ENCODE peak calls at places on chromosomes 4 and X, in six cellular contexts. One of them, this sample, is unnamed.

GRCh38 chr4:100548209-100548579 is 30.4 kb upstream of the EMCN start:
- DNase-seq in transverse colon: no peak
- DNase-seq in astrocyte: no peak
- DNase-seq in astrocyte of the spinal cord: no peak
- DNase-seq in cardiac muscle cell: no peak
- DNase-seq in cardiac fibroblast: no peak
- DNase-seq in this sample: no peak

GRCh38 chr4:74320559-74321118 is 12.4 kb downstream of the EPGN start:
- DNase-seq in transverse colon: peak
- DNase-seq in cardiac fibroblast: peak
- DNase-seq in cardiac muscle cell: peak
- DNase-seq in astrocyte of the spinal cord: peak
- DNase-seq in astrocyte: peak
- DNase-seq in this sample: peak

GRCh38 chrX:65874110-65874509 is 165.8 kb downstream of the VSIG4 start:
- DNase-seq in cardiac fibroblast: no peak
- DNase-seq in transverse colon: no peak
- DNase-seq in cardiac muscle cell: no peak
- DNase-seq in astrocyte: no peak
- DNase-seq in astrocyte of the spinal cord: no peak
- DNase-seq in this sample: no peak

GRCh38 chr4:38820329-38821061 is 15.9 kb upstream of the TLR1 start:
- DNase-seq in cardiac muscle cell: no peak
- DNase-seq in transverse colon: no peak
- DNase-seq in cardiac fibroblast: no peak
- DNase-seq in astrocyte: no peak
- DNase-seq in astrocyte of the spinal cord: no peak
- DNase-seq in this sample: no peak

GRCh38 chr4:52568351-52568750 is 90.8 kb downstream of the USP46 start:
- DNase-seq in astrocyte: no peak
- DNase-seq in transverse colon: no peak
- DNase-seq in astrocyte of the spinal cord: no peak
- DNase-seq in cardiac muscle cell: no peak
- DNase-seq in cardiac fibroblast: no peak
- DNase-seq in this sample: no peak

GRCh38 chr4:8435656-8436121 is 4.8 kb downstream of the ACOX3 start:
- DNase-seq in transverse colon: peak
- DNase-seq in cardiac fibroblast: peak
- DNase-seq in astrocyte of the spinal cord: no peak
- DNase-seq in astrocyte: no peak
- DNase-seq in cardiac muscle cell: peak
- DNase-seq in this sample: no peak

GRCh38 chrX:134886201-134886600 is 104.6 kb upstream of the SMIM10 start:
- DNase-seq in astrocyte of the spinal cord: no peak
- DNase-seq in transverse colon: no peak
- DNase-seq in cardiac muscle cell: peak
- DNase-seq in cardiac fibroblast: peak
- DNase-seq in astrocyte: no peak
- DNase-seq in this sample: no peak

GRCh38 chr4:82354788-82355187 is 19.0 kb downstream of the HNRNPD start:
- DNase-seq in astrocyte of the spinal cord: no peak
- DNase-seq in cardiac fibroblast: no peak
- DNase-seq in cardiac muscle cell: no peak
- DNase-seq in astrocyte: no peak
- DNase-seq in transverse colon: no peak
- DNase-seq in this sample: no peak

GRCh38 chr4:65007841-65008439 is 598.7 kb upstream of the TECRL start:
- DNase-seq in cardiac fibroblast: peak
- DNase-seq in cardiac muscle cell: peak
- DNase-seq in astrocyte: peak
- DNase-seq in transverse colon: no peak
- DNase-seq in astrocyte of the spinal cord: peak
- DNase-seq in this sample: no peak

GRCh38 chrX:13837290-13837745 is 20.4 kb upstream of the GPM6B start:
- DNase-seq in cardiac muscle cell: no peak
- DNase-seq in transverse colon: no peak
- DNase-seq in astrocyte: no peak
- DNase-seq in cardiac fibroblast: peak
- DNase-seq in astrocyte of the spinal cord: peak
- DNase-seq in this sample: no peak

GRCh38 chr4:31194823-31195222 is 474.7 kb downstream of the PCDH7 start:
- DNase-seq in astrocyte: no peak
- DNase-seq in cardiac fibroblast: no peak
- DNase-seq in astrocyte of the spinal cord: no peak
- DNase-seq in cardiac muscle cell: no peak
- DNase-seq in transverse colon: no peak
- DNase-seq in this sample: no peak

GRCh38 chrX:63746715-63747114 is 38.3 kb downstream of the ARHGEF9 start:
- DNase-seq in transverse colon: no peak
- DNase-seq in astrocyte of the spinal cord: no peak
- DNase-seq in cardiac fibroblast: no peak
- DNase-seq in cardiac muscle cell: no peak
- DNase-seq in astrocyte: no peak
- DNase-seq in this sample: no peak

GRCh38 chr4:136392576-136392975 is 1139.7 kb downstream of the PCDH18 start:
- DNase-seq in transverse colon: no peak
- DNase-seq in astrocyte: peak
- DNase-seq in astrocyte of the spinal cord: peak
- DNase-seq in cardiac fibroblast: no peak
- DNase-seq in cardiac muscle cell: no peak
- DNase-seq in this sample: peak

GRCh38 chr4:114539985-114540384 is 58.6 kb upstream of the UGT8 start:
- DNase-seq in cardiac fibroblast: no peak
- DNase-seq in astrocyte of the spinal cord: no peak
- DNase-seq in astrocyte: no peak
- DNase-seq in cardiac muscle cell: no peak
- DNase-seq in transverse colon: no peak
- DNase-seq in this sample: no peak

GRCh38 chr4:23856630-23857029 is 33.2 kb downstream of the PPARGC1A start:
- DNase-seq in cardiac muscle cell: peak
- DNase-seq in cardiac fibroblast: peak
- DNase-seq in astrocyte of the spinal cord: no peak
- DNase-seq in transverse colon: peak
- DNase-seq in astrocyte: peak
- DNase-seq in this sample: no peak

GRCh38 chr4:183987987-183988392 is 82.9 kb downstream of the STOX2 start:
- DNase-seq in astrocyte of the spinal cord: peak
- DNase-seq in cardiac muscle cell: peak
- DNase-seq in astrocyte: peak
- DNase-seq in transverse colon: peak
- DNase-seq in cardiac fibroblast: peak
- DNase-seq in this sample: peak

GRCh38 chr4:74967324-74967723 is 34.4 kb downstream of the PARM1 start:
- DNase-seq in astrocyte: no peak
- DNase-seq in transverse colon: no peak
- DNase-seq in cardiac fibroblast: no peak
- DNase-seq in cardiac muscle cell: no peak
- DNase-seq in astrocyte of the spinal cord: no peak
- DNase-seq in this sample: no peak

GRCh38 chr4:94536049-94536448 is 84.3 kb downstream of the PDLIM5 start:
- DNase-seq in astrocyte: no peak
- DNase-seq in cardiac muscle cell: no peak
- DNase-seq in transverse colon: no peak
- DNase-seq in astrocyte of the spinal cord: no peak
- DNase-seq in cardiac fibroblast: no peak
- DNase-seq in this sample: no peak

GRCh38 chr4:56681158-56681848 is at the start of gene HOPX:
- DNase-seq in transverse colon: peak
- DNase-seq in astrocyte of the spinal cord: peak
- DNase-seq in cardiac fibroblast: peak
- DNase-seq in cardiac muscle cell: peak
- DNase-seq in astrocyte: peak
- DNase-seq in this sample: peak

GRCh38 chr4:136931771-136932170 is 600.5 kb downstream of the PCDH18 start:
- DNase-seq in astrocyte: peak
- DNase-seq in astrocyte of the spinal cord: no peak
- DNase-seq in cardiac fibroblast: peak
- DNase-seq in cardiac muscle cell: no peak
- DNase-seq in transverse colon: no peak
- DNase-seq in this sample: no peak

GRCh38 chrX:119758682-119759332 is 419 bp downstream of the SOWAHD start:
- DNase-seq in cardiac muscle cell: no peak
- DNase-seq in transverse colon: peak
- DNase-seq in cardiac fibroblast: no peak
- DNase-seq in astrocyte of the spinal cord: no peak
- DNase-seq in astrocyte: no peak
- DNase-seq in this sample: no peak

GRCh38 chrX:10157545-10157944 is 770 bp downstream of the CLCN4 start:
- DNase-seq in cardiac fibroblast: peak
- DNase-seq in transverse colon: no peak
- DNase-seq in astrocyte: peak
- DNase-seq in astrocyte of the spinal cord: peak
- DNase-seq in cardiac muscle cell: peak
- DNase-seq in this sample: no peak

GRCh38 chrX:51891821-51892551 is 1.4 kb upstream of the MAGED1 start:
- DNase-seq in transverse colon: no peak
- DNase-seq in astrocyte of the spinal cord: peak
- DNase-seq in cardiac fibroblast: peak
- DNase-seq in astrocyte: peak
- DNase-seq in cardiac muscle cell: peak
- DNase-seq in this sample: no peak

GRCh38 chr4:97866821-97867556 is 276.3 kb downstream of the STPG2 start:
- DNase-seq in astrocyte: no peak
- DNase-seq in astrocyte of the spinal cord: no peak
- DNase-seq in cardiac muscle cell: no peak
- DNase-seq in cardiac fibroblast: no peak
- DNase-seq in transverse colon: no peak
- DNase-seq in this sample: peak

DNA sequence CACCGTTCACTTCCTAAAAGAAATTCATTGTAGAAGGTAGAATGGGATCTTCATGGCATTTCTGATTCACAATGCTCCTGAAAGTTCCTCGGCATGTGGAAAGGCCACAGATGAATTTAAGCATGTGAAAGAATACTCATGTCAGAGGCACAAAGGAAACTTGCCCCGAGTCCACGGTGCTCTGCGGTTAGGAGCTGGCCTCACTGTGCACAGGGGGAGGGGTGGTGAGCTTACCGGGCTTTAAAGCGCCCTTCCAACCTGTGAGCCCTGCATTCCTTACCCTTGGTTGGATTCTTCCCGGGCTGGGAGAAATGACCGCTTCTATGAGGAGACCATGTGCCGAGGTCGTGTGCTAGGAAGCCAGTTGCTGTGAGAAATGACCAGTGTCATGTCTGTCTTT is 9.3 kb downstream of the TKTL1 start:
- DNase-seq in transverse colon: no peak
- DNase-seq in astrocyte: peak
- DNase-seq in astrocyte of the spinal cord: no peak
- DNase-seq in cardiac fibroblast: no peak
- DNase-seq in cardiac muscle cell: no peak
- DNase-seq in this sample: no peak
- TF ChIP-seq CTCF in transverse colon: no peak
- TF ChIP-seq CTCF in astrocyte: no peak
- TF ChIP-seq CTCF in astrocyte of the spinal cord: no peak
- TF ChIP-seq CTCF in cardiac fibroblast: no peak
- TF ChIP-seq CTCF in cardiac muscle cell: no peak
- TF ChIP-seq CTCF in this sample: no peak

DNA sequence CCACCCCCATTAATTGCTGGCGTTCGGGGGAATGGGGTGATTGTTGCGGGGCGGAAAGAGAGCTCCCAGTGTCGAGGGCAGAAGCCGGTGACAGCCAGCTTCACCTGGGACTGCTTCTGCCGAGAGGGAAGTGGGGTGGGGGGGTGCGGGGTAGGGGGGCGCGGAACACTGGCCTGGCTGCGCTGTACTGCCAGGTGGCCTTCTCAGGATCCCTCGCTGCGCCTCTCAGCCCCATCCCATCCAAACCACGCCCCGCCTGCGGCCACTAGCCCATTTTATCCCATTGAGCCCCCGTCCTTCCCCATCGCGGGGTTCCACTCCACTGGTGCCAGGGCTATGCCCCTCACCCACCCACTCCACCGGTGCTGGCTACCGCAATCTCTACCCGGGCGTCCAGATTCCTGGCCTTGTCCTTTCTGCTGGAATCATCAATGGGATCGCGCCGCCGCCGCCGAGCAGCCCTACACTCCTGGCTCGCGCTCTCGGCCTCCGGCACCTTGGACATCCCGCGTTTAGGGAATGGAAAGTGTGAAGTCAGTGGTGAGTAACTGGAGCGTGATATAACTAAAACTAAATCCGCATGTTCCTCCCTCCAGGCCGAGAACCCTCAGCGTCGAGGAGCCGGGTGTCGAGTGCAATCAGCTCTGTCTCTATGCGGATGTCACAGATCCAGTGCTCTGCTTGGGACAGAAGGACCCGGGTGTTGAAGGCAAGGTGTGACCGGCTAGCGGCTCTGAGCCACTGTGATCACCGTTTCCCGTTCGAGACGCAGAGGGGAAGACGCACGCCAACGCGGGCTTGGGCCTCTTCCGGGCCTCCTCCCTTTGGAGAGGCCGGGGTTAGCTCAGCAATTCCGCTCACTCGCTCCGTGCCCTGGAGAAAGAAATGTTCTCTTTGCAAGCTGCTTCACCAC is 20.5 kb downstream of the NKX3-2 start:
- DNase-seq in transverse colon: no peak
- DNase-seq in astrocyte: no peak
- DNase-seq in astrocyte of the spinal cord: no peak
- DNase-seq in cardiac fibroblast: no peak
- DNase-seq in cardiac muscle cell: no peak
- DNase-seq in this sample: no peak
- H3K4me3 ChIP-seq in transverse colon: no peak
- H3K4me3 ChIP-seq in astrocyte: no peak
- H3K4me3 ChIP-seq in astrocyte of the spinal cord: no peak
- H3K4me3 ChIP-seq in cardiac fibroblast: no peak
- H3K4me3 ChIP-seq in cardiac muscle cell: no peak
- H3K4me3 ChIP-seq in this sample: no peak

GRCh38 chrX:107551546-107551945 is 76.8 kb upstream of the PRPS1 start:
- DNase-seq in transverse colon: no peak
- DNase-seq in cardiac fibroblast: no peak
- DNase-seq in cardiac muscle cell: no peak
- DNase-seq in astrocyte: no peak
- DNase-seq in astrocyte of the spinal cord: no peak
- DNase-seq in this sample: no peak
- TF ChIP-seq CTCF in transverse colon: no peak
- TF ChIP-seq CTCF in cardiac fibroblast: no peak
- TF ChIP-seq CTCF in cardiac muscle cell: no peak
- TF ChIP-seq CTCF in astrocyte: no peak
- TF ChIP-seq CTCF in astrocyte of the spinal cord: no peak
- TF ChIP-seq CTCF in this sample: no peak

GRCh38 chrX:1224954-1225353 is 12.5 kb upstream of the CRLF2 start:
- DNase-seq in cardiac muscle cell: no peak
- DNase-seq in cardiac fibroblast: no peak
- DNase-seq in astrocyte of the spinal cord: no peak
- DNase-seq in transverse colon: no peak
- DNase-seq in astrocyte: no peak
- DNase-seq in this sample: no peak

GRCh38 chrX:1226249-1226648 is 13.8 kb upstream of the CRLF2 start:
- DNase-seq in astrocyte: no peak
- DNase-seq in cardiac muscle cell: no peak
- DNase-seq in cardiac fibroblast: no peak
- DNase-seq in transverse colon: no peak
- DNase-seq in astrocyte of the spinal cord: no peak
- DNase-seq in this sample: no peak

GRCh38 chrX:1222511-1223252 is 10.2 kb upstream of the CRLF2 start:
- DNase-seq in cardiac fibroblast: no peak
- DNase-seq in cardiac muscle cell: no peak
- DNase-seq in astrocyte of the spinal cord: no peak
- DNase-seq in transverse colon: no peak
- DNase-seq in astrocyte: no peak
- DNase-seq in this sample: no peak

GRCh38 chrX:1221296-1221845 is 8.9 kb upstream of the CRLF2 start:
- DNase-seq in astrocyte: no peak
- DNase-seq in transverse colon: no peak
- DNase-seq in cardiac fibroblast: no peak
- DNase-seq in astrocyte of the spinal cord: no peak
- DNase-seq in cardiac muscle cell: no peak
- DNase-seq in this sample: no peak

GRCh38 chrX:1223253-1223621 is 10.8 kb upstream of the CRLF2 start:
- DNase-seq in astrocyte: no peak
- DNase-seq in cardiac muscle cell: no peak
- DNase-seq in astrocyte of the spinal cord: no peak
- DNase-seq in cardiac fibroblast: no peak
- DNase-seq in transverse colon: no peak
- DNase-seq in this sample: no peak
- H3K4me3 ChIP-seq in astrocyte: no peak
- H3K4me3 ChIP-seq in cardiac muscle cell: no peak
- H3K4me3 ChIP-seq in astrocyte of the spinal cord: no peak
- H3K4me3 ChIP-seq in cardiac fibroblast: no peak
- H3K4me3 ChIP-seq in transverse colon: no peak
- H3K4me3 ChIP-seq in this sample: no peak

This sample was measured in kidney epithelial cell.